ENCODE peak calls at places on chromosome 22, in four cellular contexts. L is HCEC 1CT, E is T-helper 2 cell, I is A549. R is an unnamed sample.
A peak's percentile ranks its signal among the peaks of the same experiment; 100 is the strongest.

GRCh38 chr22:28297504-28297903 is 378.4 kb upstream of the PITPNB start:
- DNase-seq in I (no peak), L (no peak), E (no peak), R (no peak)

GRCh38 chr22:32830957-32831356 is 29.5 kb downstream of the TIMP3 start:
- DNase-seq in L (no peak), E (no peak), I (no peak), R (no peak)

GRCh38 chr22:19770349-19771220 is 10.0 kb downstream of the TBX1 start:
- DNase-seq in L (no peak), E (no peak), I (no peak), R (no peak)

GRCh38 chr22:31084811-31085492 is 3.8 kb downstream of the SMTN start:
- DNase-seq in L (peak; percentile 86), E (peak; percentile 74), I (no peak), R (peak; percentile 78)

GRCh38 chr22:23438216-23438615 is 141.9 kb downstream of the IGLL1 start:
- DNase-seq in E (no peak), L (no peak), I (no peak), R (no peak)

GRCh38 chr22:46763051-46763705 is 728 bp downstream of the TBC1D22A start:
- DNase-seq in E (peak; percentile 81), I (no peak), L (no peak), R (no peak)

GRCh38 chr22:31230871-31231621 is 18.9 kb downstream of the LIMK2 start:
- DNase-seq in E (peak; percentile 14), I (no peak), L (peak; percentile 44), R (peak; percentile 48)

GRCh38 chr22:39699631-39700348 is 129.2 kb downstream of the CACNA1I start:
- DNase-seq in I (no peak), L (no peak), E (no peak), R (no peak)

GRCh38 chr22:45329536-45329936 is 19.8 kb downstream of the FAM118A start:
- DNase-seq in L (no peak), I (no peak), E (no peak), R (no peak)

GRCh38 chr22:42754658-42755057 is 34.0 kb upstream of the A4GALT start:
- DNase-seq in I (no peak), E (no peak), L (peak; percentile 45), R (no peak)

GRCh38 chr22:36339171-36340065 is 48.3 kb downstream of the MYH9 start:
- DNase-seq in I (no peak), L (no peak), E (no peak), R (no peak)

GRCh38 chr22:48083502-48083901 is 1321.1 kb downstream of the TBC1D22A start:
- DNase-seq in L (no peak), E (no peak), I (no peak), R (no peak)

GRCh38 chr22:17788528-17789378 is 14.5 kb upstream of the BID start:
- DNase-seq in I (no peak), L (no peak), E (no peak), R (no peak)

GRCh38 chr22:44304906-44305305 is 7.8 kb downstream of the SHISAL1 start:
- DNase-seq in E (no peak), I (no peak), L (no peak), R (no peak)

GRCh38 chr22:43277091-43277490 is 66.1 kb downstream of the SCUBE1 start:
- DNase-seq in L (no peak), E (no peak), I (no peak), R (no peak)

GRCh38 chr22:19114984-19115552 is 7.1 kb downstream of the DGCR2 start:
- DNase-seq in I (no peak), E (no peak), L (no peak), R (no peak)

GRCh38 chr22:41567452-41567768 is 6.6 kb downstream of the CSDC2 start:
- DNase-seq in E (no peak), L (no peak), I (no peak), R (no peak)

GRCh38 chr22:43477966-43478365 is 66.2 kb downstream of the MPPED1 start:
- DNase-seq in L (no peak), E (no peak), I (no peak), R (no peak)

GRCh38 chr22:19179472-19180048 is 1.0 kb upstream of the SLC25A1 start:
- DNase-seq in L (peak; percentile 86), I (peak; percentile 55), E (peak; percentile 28), R (no peak)

GRCh38 chr22:41935015-41935908 is 8.7 kb upstream of the TNFRSF13C start:
- DNase-seq in L (no peak), I (no peak), E (no peak), R (no peak)

GRCh38 chr22:49307071-49307830 is 520.4 kb downstream of the BRD1 start:
- DNase-seq in I (no peak), L (no peak), E (no peak), R (no peak)

GRCh38 chr22:18101536-18101935 is 9.1 kb upstream of the TUBA8 start:
- DNase-seq in L (no peak), I (no peak), E (no peak), R (no peak)

GRCh38 chr22:27639180-27640086 is 162.1 kb downstream of the MN1 start:
- DNase-seq in L (no peak), I (no peak), E (no peak), R (no peak)

GRCh38 chr22:20031732-20032406 is 11.0 kb downstream of the TANGO2 start:
- DNase-seq in E (peak; percentile 58), I (no peak), L (no peak), R (peak; percentile 27)

GRCh38 chr22:32880061-32880460 is 78.6 kb downstream of the TIMP3 start:
- DNase-seq in I (no peak), E (no peak), L (no peak), R (no peak)

GRCh38 chr22:43077121-43077877 is 11.9 kb downstream of the TTLL1 start:
- DNase-seq in L (no peak), I (no peak), E (no peak), R (no peak)

GRCh38 chr22:41524809-41525449 is 19.3 kb downstream of the POLR3H start:
- DNase-seq in I (no peak), E (peak; percentile 39), L (peak; percentile 60), R (peak; percentile 59)

GRCh38 chr22:45358127-45358526 is 48.4 kb downstream of the FAM118A start:
- DNase-seq in I (no peak), L (no peak), E (no peak), R (no peak)

GRCh38 chr22:39466228-39467006 is 9.6 kb downstream of the MGAT3 start:
- DNase-seq in L (no peak), E (no peak), I (no peak), R (no peak)

GRCh38 chr22:24450600-24450999 is 23.2 kb downstream of the ADORA2A start:
- DNase-seq in E (no peak), L (no peak), I (no peak), R (no peak)

GRCh38 chr22:50691521-50691920 is 18.9 kb downstream of the SHANK3 start:
- DNase-seq in E (no peak), I (no peak), L (peak; percentile 37), R (peak; percentile 19)

GRCh38 chr22:26479792-26480610 is 3.6 kb downstream of the HPS4 start:
- DNase-seq in I (no peak), L (no peak), E (no peak), R (no peak)

GRCh38 chr22:46461566-46462180 is 75.7 kb downstream of the CELSR1 start:
- DNase-seq in E (no peak), I (no peak), L (no peak), R (no peak)

GRCh38 chr22:45240137-45240809 is 421 bp downstream of the KIAA0930 start:
- DNase-seq in E (no peak), I (no peak), L (no peak), R (peak; percentile 14)

GRCh38 chr22:25334091-25334490 is 114.7 kb downstream of the CRYBB2 start:
- DNase-seq in I (no peak), L (no peak), E (no peak), R (peak; percentile 9)

R was measured in T follicular helper cell.